ENCODE peak calls at places on chromosomes 4 and X, in six cellular contexts. One of them, this sample, is unnamed.
A peak's percentile ranks its signal among the peaks of the same experiment; 100 is the strongest.

GRCh38 chr4:60396680-60397079 is 803.4 kb upstream of the ADGRL3 start:
- DNase-seq in brain microvascular endothelial cell: peak; percentile 51
- DNase-seq in upper lobe of left lung: no peak
- DNase-seq in foreskin fibroblast: no peak
- DNase-seq in PC-9: no peak
- DNase-seq in heart left ventricle: no peak
- DNase-seq in this sample: no peak

GRCh38 chr4:20859097-20859781 is 159.0 kb downstream of the PACRGL start:
- DNase-seq in brain microvascular endothelial cell: no peak
- DNase-seq in upper lobe of left lung: no peak
- DNase-seq in foreskin fibroblast: no peak
- DNase-seq in PC-9: no peak
- DNase-seq in heart left ventricle: no peak
- DNase-seq in this sample: no peak

GRCh38 chrX:56130436-56130835 is 101.7 kb upstream of the KLF8 start:
- DNase-seq in brain microvascular endothelial cell: no peak
- DNase-seq in upper lobe of left lung: no peak
- DNase-seq in foreskin fibroblast: no peak
- DNase-seq in PC-9: no peak
- DNase-seq in heart left ventricle: no peak
- DNase-seq in this sample: no peak

GRCh38 chrX:150508461-150509367 is 59.7 kb upstream of the MTM1 start:
- DNase-seq in brain microvascular endothelial cell: no peak
- DNase-seq in upper lobe of left lung: peak; percentile 47
- DNase-seq in foreskin fibroblast: no peak
- DNase-seq in PC-9: no peak
- DNase-seq in heart left ventricle: peak; percentile 71
- DNase-seq in this sample: peak; percentile 56

GRCh38 chr4:123233409-123233808 is 163.2 kb upstream of the SPRY1 start:
- DNase-seq in brain microvascular endothelial cell: no peak
- DNase-seq in upper lobe of left lung: no peak
- DNase-seq in foreskin fibroblast: no peak
- DNase-seq in PC-9: no peak
- DNase-seq in heart left ventricle: no peak
- DNase-seq in this sample: no peak

GRCh38 chr4:124321370-124321769 is 391.2 kb downstream of the ANKRD50 start:
- DNase-seq in brain microvascular endothelial cell: no peak
- DNase-seq in upper lobe of left lung: no peak
- DNase-seq in foreskin fibroblast: no peak
- DNase-seq in PC-9: no peak
- DNase-seq in heart left ventricle: no peak
- DNase-seq in this sample: no peak

GRCh38 chrX:136200466-136200865 is 50.7 kb downstream of the MAP7D3 start:
- DNase-seq in brain microvascular endothelial cell: no peak
- DNase-seq in upper lobe of left lung: no peak
- DNase-seq in foreskin fibroblast: no peak
- DNase-seq in PC-9: no peak
- DNase-seq in heart left ventricle: no peak
- DNase-seq in this sample: no peak

GRCh38 chr4:55398461-55398860 is 2.7 kb downstream of the TMEM165 start:
- DNase-seq in brain microvascular endothelial cell: no peak
- DNase-seq in upper lobe of left lung: no peak
- DNase-seq in foreskin fibroblast: no peak
- DNase-seq in PC-9: no peak
- DNase-seq in heart left ventricle: no peak
- DNase-seq in this sample: no peak

GRCh38 chr4:120111745-120112144 is 45.1 kb upstream of the MAD2L1 start:
- DNase-seq in brain microvascular endothelial cell: no peak
- DNase-seq in upper lobe of left lung: no peak
- DNase-seq in foreskin fibroblast: no peak
- DNase-seq in PC-9: no peak
- DNase-seq in heart left ventricle: no peak
- DNase-seq in this sample: no peak

GRCh38 chrX:23864719-23865349 is 42.9 kb downstream of the APOO start:
- DNase-seq in brain microvascular endothelial cell: no peak
- DNase-seq in upper lobe of left lung: no peak
- DNase-seq in foreskin fibroblast: no peak
- DNase-seq in PC-9: no peak
- DNase-seq in heart left ventricle: no peak
- DNase-seq in this sample: no peak

GRCh38 chr4:18756661-18757060 is 735.1 kb upstream of the LCORL start:
- DNase-seq in brain microvascular endothelial cell: no peak
- DNase-seq in upper lobe of left lung: no peak
- DNase-seq in foreskin fibroblast: no peak
- DNase-seq in PC-9: no peak
- DNase-seq in heart left ventricle: no peak
- DNase-seq in this sample: no peak

GRCh38 chr4:138864961-138865720 is 150.4 kb upstream of the NOCT start:
- DNase-seq in brain microvascular endothelial cell: no peak
- DNase-seq in upper lobe of left lung: no peak
- DNase-seq in foreskin fibroblast: no peak
- DNase-seq in PC-9: no peak
- DNase-seq in heart left ventricle: no peak
- DNase-seq in this sample: no peak

GRCh38 chrX:22575161-22575845 is 302.6 kb downstream of the CBLL2 start:
- DNase-seq in brain microvascular endothelial cell: peak; percentile 39
- DNase-seq in upper lobe of left lung: no peak
- DNase-seq in foreskin fibroblast: no peak
- DNase-seq in PC-9: no peak
- DNase-seq in heart left ventricle: no peak
- DNase-seq in this sample: no peak

GRCh38 chr4:166202991-166203390 is 330.0 kb downstream of the TLL1 start:
- DNase-seq in brain microvascular endothelial cell: no peak
- DNase-seq in upper lobe of left lung: no peak
- DNase-seq in foreskin fibroblast: no peak
- DNase-seq in PC-9: no peak
- DNase-seq in heart left ventricle: no peak
- DNase-seq in this sample: no peak

GRCh38 chr4:151197258-151197657 is 79.7 kb upstream of the PRSS48 start:
- DNase-seq in brain microvascular endothelial cell: no peak
- DNase-seq in upper lobe of left lung: no peak
- DNase-seq in foreskin fibroblast: peak; percentile 69
- DNase-seq in PC-9: no peak
- DNase-seq in heart left ventricle: no peak
- DNase-seq in this sample: no peak

DNA sequence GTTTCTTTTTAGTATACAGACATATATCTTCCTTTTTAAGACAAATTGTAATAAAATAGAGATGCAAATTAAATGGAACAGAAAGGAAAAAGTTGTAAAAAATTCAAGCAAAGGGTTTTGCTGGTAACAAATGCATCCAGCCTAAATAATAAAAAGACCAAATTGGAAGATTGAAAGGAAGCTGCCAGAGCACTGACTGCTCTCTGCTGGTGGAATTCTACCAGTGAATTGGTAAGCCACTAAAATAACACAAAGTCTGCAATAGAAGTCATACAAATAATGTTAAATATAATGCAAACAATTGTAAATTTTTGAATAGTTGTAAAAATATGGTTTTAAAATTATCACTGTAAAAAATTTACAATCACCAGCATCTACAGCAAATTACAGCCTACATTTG is 1322.3 kb downstream of the PCDH7 start:
- DNase-seq in brain microvascular endothelial cell: no peak
- DNase-seq in upper lobe of left lung: no peak
- DNase-seq in foreskin fibroblast: no peak
- DNase-seq in PC-9: no peak
- DNase-seq in heart left ventricle: no peak
- DNase-seq in this sample: no peak
- H3K4me3 ChIP-seq in brain microvascular endothelial cell: no peak overlapping the region
- H3K4me3 ChIP-seq in upper lobe of left lung: no peak overlapping the region
- H3K4me3 ChIP-seq in foreskin fibroblast: no peak overlapping the region
- H3K4me3 ChIP-seq in PC-9: no peak overlapping the region
- H3K4me3 ChIP-seq in heart left ventricle: no peak overlapping the region
- H3K4me3 ChIP-seq in this sample: no peak overlapping the region

GRCh38 chr4:182554736-182555135 is 311.5 kb downstream of the TENM3 start:
- DNase-seq in brain microvascular endothelial cell: no peak
- DNase-seq in upper lobe of left lung: no peak
- DNase-seq in foreskin fibroblast: no peak
- DNase-seq in PC-9: no peak
- DNase-seq in heart left ventricle: no peak
- DNase-seq in this sample: no peak
- H3K4me3 ChIP-seq in brain microvascular endothelial cell: no peak overlapping the region
- H3K4me3 ChIP-seq in upper lobe of left lung: no peak overlapping the region
- H3K4me3 ChIP-seq in foreskin fibroblast: no peak overlapping the region
- H3K4me3 ChIP-seq in PC-9: no peak overlapping the region
- H3K4me3 ChIP-seq in heart left ventricle: no peak overlapping the region
- H3K4me3 ChIP-seq in this sample: no peak overlapping the region

GRCh38 chrX:138711399-138712347 is at the start of gene FGF13:
- DNase-seq in brain microvascular endothelial cell: no peak
- DNase-seq in upper lobe of left lung: peak; percentile 25
- DNase-seq in foreskin fibroblast: no peak
- DNase-seq in PC-9: no peak
- DNase-seq in heart left ventricle: peak; percentile 31
- DNase-seq in this sample: peak; percentile 11
- H3K4me3 ChIP-seq in brain microvascular endothelial cell: peak within 1 kb of the TSS; percentile 37
- H3K4me3 ChIP-seq in upper lobe of left lung: peak within 1 kb of the TSS; percentile 33
- H3K4me3 ChIP-seq in foreskin fibroblast: peak within 1 kb of the TSS; percentile 46
- H3K4me3 ChIP-seq in PC-9: no peak within 1 kb of the TSS
- H3K4me3 ChIP-seq in heart left ventricle: peak within 1 kb of the TSS; percentile 53
- H3K4me3 ChIP-seq in this sample: peak within 1 kb of the TSS; percentile 44

DNA sequence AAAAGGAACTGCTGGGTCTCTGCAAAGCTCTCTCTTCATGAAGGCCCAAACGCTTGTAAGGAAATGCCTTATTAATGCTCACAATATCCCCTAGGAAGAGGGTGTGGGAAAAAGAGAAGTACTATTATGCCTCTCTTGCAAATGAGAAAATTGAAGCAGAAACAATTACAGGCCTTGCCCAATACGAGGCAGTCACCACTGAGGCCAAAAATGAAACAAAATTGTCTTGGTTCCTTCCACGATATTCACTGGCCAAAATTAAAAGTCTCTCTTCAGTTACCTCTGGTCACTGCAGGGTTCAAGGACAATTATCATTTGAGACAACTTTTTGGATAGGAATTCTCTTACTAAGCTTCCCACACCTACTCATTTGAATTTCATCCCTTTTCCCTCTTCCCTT is 3.1 kb downstream of the SCARB2 start:
- DNase-seq in brain microvascular endothelial cell: no peak
- DNase-seq in upper lobe of left lung: no peak
- DNase-seq in foreskin fibroblast: no peak
- DNase-seq in PC-9: no peak
- DNase-seq in heart left ventricle: no peak
- DNase-seq in this sample: no peak
- H3K4me3 ChIP-seq in brain microvascular endothelial cell: no peak overlapping the region
- H3K4me3 ChIP-seq in upper lobe of left lung: no peak overlapping the region
- H3K4me3 ChIP-seq in foreskin fibroblast: peak overlapping the region; percentile 68
- H3K4me3 ChIP-seq in PC-9: no peak overlapping the region
- H3K4me3 ChIP-seq in heart left ventricle: no peak overlapping the region
- H3K4me3 ChIP-seq in this sample: no peak overlapping the region

GRCh38 chr4:142846105-142846728 is at the start of gene INPP4B:
- DNase-seq in brain microvascular endothelial cell: peak; percentile 54
- DNase-seq in upper lobe of left lung: peak; percentile 23
- DNase-seq in foreskin fibroblast: peak; percentile 44
- DNase-seq in PC-9: peak; percentile 63
- DNase-seq in heart left ventricle: peak; percentile 65
- DNase-seq in this sample: peak; percentile 42

GRCh38 chr4:142840516-142841123 is 5.5 kb downstream of the INPP4B start:
- DNase-seq in brain microvascular endothelial cell: peak; percentile 43
- DNase-seq in upper lobe of left lung: no peak
- DNase-seq in foreskin fibroblast: peak; percentile 32
- DNase-seq in PC-9: no peak
- DNase-seq in heart left ventricle: no peak
- DNase-seq in this sample: no peak

GRCh38 chr4:142846729-142847606 is 867 bp upstream of the INPP4B start:
- DNase-seq in brain microvascular endothelial cell: no peak
- DNase-seq in upper lobe of left lung: no peak
- DNase-seq in foreskin fibroblast: no peak
- DNase-seq in PC-9: peak; percentile 73
- DNase-seq in heart left ventricle: peak; percentile 68
- DNase-seq in this sample: peak; percentile 33

GRCh38 chr4:142845293-142846070 is 619 bp downstream of the INPP4B start:
- DNase-seq in brain microvascular endothelial cell: no peak
- DNase-seq in upper lobe of left lung: no peak
- DNase-seq in foreskin fibroblast: no peak
- DNase-seq in PC-9: peak; percentile 17
- DNase-seq in heart left ventricle: peak; percentile 39
- DNase-seq in this sample: peak; percentile 30

DNA sequence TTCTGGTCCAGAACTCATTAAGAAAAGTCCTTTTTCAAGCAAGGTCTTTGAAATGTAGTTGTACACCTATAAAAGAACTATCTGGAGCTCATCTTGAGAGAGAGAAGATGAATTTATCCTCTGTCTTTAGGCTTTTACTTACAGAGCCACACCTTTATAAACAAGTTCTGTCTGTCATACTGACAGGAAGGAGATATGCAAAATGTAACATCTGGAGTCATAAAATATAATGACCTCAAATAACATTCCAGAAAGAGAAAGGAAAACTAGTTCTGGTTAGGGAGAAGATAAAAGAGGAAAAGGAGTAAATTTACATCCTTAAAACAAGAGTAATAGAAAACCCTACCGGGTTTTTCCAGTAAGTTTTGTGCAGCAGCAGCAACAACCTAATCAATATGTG is 1.3 kb downstream of the INPP4B start:
- DNase-seq in brain microvascular endothelial cell: no peak
- DNase-seq in upper lobe of left lung: no peak
- DNase-seq in foreskin fibroblast: no peak
- DNase-seq in PC-9: no peak
- DNase-seq in heart left ventricle: no peak
- DNase-seq in this sample: no peak
- H3K4me3 ChIP-seq in brain microvascular endothelial cell: no peak overlapping the region
- H3K4me3 ChIP-seq in upper lobe of left lung: peak overlapping the region; percentile 40
- H3K4me3 ChIP-seq in foreskin fibroblast: peak overlapping the region; percentile 77
- H3K4me3 ChIP-seq in PC-9: peak overlapping the region; percentile 91
- H3K4me3 ChIP-seq in heart left ventricle: peak overlapping the region; percentile 75
- H3K4me3 ChIP-seq in this sample: peak overlapping the region; percentile 61

GRCh38 chr4:28600958-28601357 is 1740.3 kb downstream of the STIM2 start:
- DNase-seq in brain microvascular endothelial cell: no peak
- DNase-seq in upper lobe of left lung: no peak
- DNase-seq in foreskin fibroblast: no peak
- DNase-seq in PC-9: no peak
- DNase-seq in heart left ventricle: no peak
- DNase-seq in this sample: no peak
- H3K4me3 ChIP-seq in brain microvascular endothelial cell: no peak overlapping the region
- H3K4me3 ChIP-seq in upper lobe of left lung: no peak overlapping the region
- H3K4me3 ChIP-seq in foreskin fibroblast: no peak overlapping the region
- H3K4me3 ChIP-seq in PC-9: no peak overlapping the region
- H3K4me3 ChIP-seq in heart left ventricle: no peak overlapping the region
- H3K4me3 ChIP-seq in this sample: no peak overlapping the region

GRCh38 chr4:39384563-39384962 is 18.4 kb upstream of the RFC1 start:
- DNase-seq in brain microvascular endothelial cell: no peak
- DNase-seq in upper lobe of left lung: no peak
- DNase-seq in foreskin fibroblast: no peak
- DNase-seq in PC-9: no peak
- DNase-seq in heart left ventricle: no peak
- DNase-seq in this sample: no peak

DNA sequence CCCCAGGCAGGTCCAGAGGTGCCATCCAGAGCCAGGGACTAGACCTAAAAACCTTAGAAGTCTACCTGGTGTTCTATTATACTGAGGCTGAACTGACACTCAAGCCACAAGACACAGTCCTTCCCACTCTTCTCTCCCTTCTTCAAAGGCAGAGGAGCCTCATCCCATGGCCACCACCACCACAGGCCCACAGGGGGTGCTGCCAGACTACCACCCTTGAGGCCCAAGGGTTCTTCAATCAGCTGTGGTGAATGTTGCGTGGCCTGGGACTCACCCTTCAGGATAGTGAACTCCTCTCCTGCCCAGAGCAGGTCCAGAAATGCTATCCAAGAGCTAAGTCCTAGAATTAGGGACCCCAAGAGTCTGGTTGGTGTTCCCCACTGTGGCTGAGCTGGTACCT is 17.5 kb upstream of the RFC1 start:
- DNase-seq in brain microvascular endothelial cell: no peak
- DNase-seq in upper lobe of left lung: no peak
- DNase-seq in foreskin fibroblast: no peak
- DNase-seq in PC-9: no peak
- DNase-seq in heart left ventricle: no peak
- DNase-seq in this sample: no peak
- H3K4me3 ChIP-seq in brain microvascular endothelial cell: no peak overlapping the region
- H3K4me3 ChIP-seq in upper lobe of left lung: no peak overlapping the region
- H3K4me3 ChIP-seq in foreskin fibroblast: no peak overlapping the region
- H3K4me3 ChIP-seq in PC-9: no peak overlapping the region
- H3K4me3 ChIP-seq in heart left ventricle: no peak overlapping the region
- H3K4me3 ChIP-seq in this sample: no peak overlapping the region

This sample was measured in heart right ventricle.